ENCODE peak calls at places on chromosomes 6 and 20, in ten cellular contexts. One of them, this sample, is unnamed.

GRCh38 chr20:35091808-35092523 is 641 bp downstream of the TRPC4AP start:
- DNase-seq in right atrium auricular region: no peak
- DNase-seq in transverse colon: peak; percentile 13
- DNase-seq in fibroblast of pulmonary artery: peak; percentile 17
- DNase-seq in AG04450: no peak
- DNase-seq in CD4-positive, alpha-beta T cell: no peak
- DNase-seq in cardiac fibroblast: peak; percentile 22
- DNase-seq in Peyer's patch: no peak
- DNase-seq in colonic mucosa: peak; percentile 29
- DNase-seq in Calu3: peak; percentile 14
- DNase-seq in this sample: no peak

GRCh38 chr20:61099786-61100185 is 152.3 kb upstream of the CDH4 start:
- DNase-seq in right atrium auricular region: no peak
- DNase-seq in transverse colon: no peak
- DNase-seq in fibroblast of pulmonary artery: no peak
- DNase-seq in AG04450: no peak
- DNase-seq in CD4-positive, alpha-beta T cell: no peak
- DNase-seq in cardiac fibroblast: no peak
- DNase-seq in Peyer's patch: no peak
- DNase-seq in colonic mucosa: no peak
- DNase-seq in Calu3: no peak
- DNase-seq in this sample: no peak

GRCh38 chr6:110944681-110945151 is 13.8 kb upstream of the GTF3C6 start:
- DNase-seq in right atrium auricular region: no peak
- DNase-seq in transverse colon: no peak
- DNase-seq in fibroblast of pulmonary artery: peak; percentile 73
- DNase-seq in AG04450: peak; percentile 34
- DNase-seq in CD4-positive, alpha-beta T cell: no peak
- DNase-seq in cardiac fibroblast: peak; percentile 94
- DNase-seq in Peyer's patch: no peak
- DNase-seq in colonic mucosa: no peak
- DNase-seq in Calu3: peak; percentile 11
- DNase-seq in this sample: no peak

GRCh38 chr20:38141154-38141888 is 23.7 kb downstream of the TGM2 start:
- DNase-seq in right atrium auricular region: no peak
- DNase-seq in transverse colon: no peak
- DNase-seq in fibroblast of pulmonary artery: no peak
- DNase-seq in AG04450: no peak
- DNase-seq in CD4-positive, alpha-beta T cell: no peak
- DNase-seq in cardiac fibroblast: no peak
- DNase-seq in Peyer's patch: peak; percentile 42
- DNase-seq in colonic mucosa: no peak
- DNase-seq in Calu3: no peak
- DNase-seq in this sample: no peak

GRCh38 chr6:124393536-124393935 is 568.7 kb upstream of the RNF217 start:
- DNase-seq in right atrium auricular region: no peak
- DNase-seq in transverse colon: no peak
- DNase-seq in fibroblast of pulmonary artery: no peak
- DNase-seq in AG04450: no peak
- DNase-seq in CD4-positive, alpha-beta T cell: no peak
- DNase-seq in cardiac fibroblast: no peak
- DNase-seq in Peyer's patch: no peak
- DNase-seq in colonic mucosa: no peak
- DNase-seq in Calu3: no peak
- DNase-seq in this sample: no peak

GRCh38 chr20:18372296-18372695 is 84.0 kb downstream of the ZNF133 start:
- DNase-seq in right atrium auricular region: no peak
- DNase-seq in transverse colon: no peak
- DNase-seq in fibroblast of pulmonary artery: no peak
- DNase-seq in AG04450: no peak
- DNase-seq in CD4-positive, alpha-beta T cell: no peak
- DNase-seq in cardiac fibroblast: no peak
- DNase-seq in Peyer's patch: no peak
- DNase-seq in colonic mucosa: no peak
- DNase-seq in Calu3: no peak
- DNase-seq in this sample: no peak

GRCh38 chr6:20704325-20704724 is 170.1 kb downstream of the CDKAL1 start:
- DNase-seq in right atrium auricular region: no peak
- DNase-seq in transverse colon: no peak
- DNase-seq in fibroblast of pulmonary artery: no peak
- DNase-seq in AG04450: no peak
- DNase-seq in CD4-positive, alpha-beta T cell: no peak
- DNase-seq in cardiac fibroblast: no peak
- DNase-seq in Peyer's patch: no peak
- DNase-seq in colonic mucosa: no peak
- DNase-seq in Calu3: no peak
- DNase-seq in this sample: no peak

GRCh38 chr6:45566882-45567281 is 189.1 kb upstream of the SUPT3H start:
- DNase-seq in right atrium auricular region: no peak
- DNase-seq in transverse colon: no peak
- DNase-seq in fibroblast of pulmonary artery: peak; percentile 58
- DNase-seq in AG04450: no peak
- DNase-seq in CD4-positive, alpha-beta T cell: no peak
- DNase-seq in cardiac fibroblast: peak; percentile 57
- DNase-seq in Peyer's patch: no peak
- DNase-seq in colonic mucosa: no peak
- DNase-seq in Calu3: peak; percentile 77
- DNase-seq in this sample: no peak

GRCh38 chr6:1552296-1552761 is 57.4 kb upstream of the FOXC1 start:
- DNase-seq in right atrium auricular region: no peak
- DNase-seq in transverse colon: no peak
- DNase-seq in fibroblast of pulmonary artery: peak; percentile 18
- DNase-seq in AG04450: no peak
- DNase-seq in CD4-positive, alpha-beta T cell: no peak
- DNase-seq in cardiac fibroblast: peak; percentile 42
- DNase-seq in Peyer's patch: no peak
- DNase-seq in colonic mucosa: no peak
- DNase-seq in Calu3: peak; percentile 3
- DNase-seq in this sample: no peak

GRCh38 chr6:1554241-1554880 is 55.4 kb upstream of the FOXC1 start:
- DNase-seq in right atrium auricular region: no peak
- DNase-seq in transverse colon: no peak
- DNase-seq in fibroblast of pulmonary artery: no peak
- DNase-seq in AG04450: no peak
- DNase-seq in CD4-positive, alpha-beta T cell: no peak
- DNase-seq in cardiac fibroblast: no peak
- DNase-seq in Peyer's patch: no peak
- DNase-seq in colonic mucosa: no peak
- DNase-seq in Calu3: no peak
- DNase-seq in this sample: no peak

GRCh38 chr6:1558388-1558787 is 51.3 kb upstream of the FOXC1 start:
- DNase-seq in right atrium auricular region: no peak
- DNase-seq in transverse colon: no peak
- DNase-seq in fibroblast of pulmonary artery: no peak
- DNase-seq in AG04450: no peak
- DNase-seq in CD4-positive, alpha-beta T cell: no peak
- DNase-seq in cardiac fibroblast: peak; percentile 29
- DNase-seq in Peyer's patch: no peak
- DNase-seq in colonic mucosa: no peak
- DNase-seq in Calu3: no peak
- DNase-seq in this sample: no peak

GRCh38 chr6:1553562-1554088 is 56.1 kb upstream of the FOXC1 start:
- DNase-seq in right atrium auricular region: no peak
- DNase-seq in transverse colon: no peak
- DNase-seq in fibroblast of pulmonary artery: no peak
- DNase-seq in AG04450: no peak
- DNase-seq in CD4-positive, alpha-beta T cell: no peak
- DNase-seq in cardiac fibroblast: peak; percentile 28
- DNase-seq in Peyer's patch: no peak
- DNase-seq in colonic mucosa: no peak
- DNase-seq in Calu3: no peak
- DNase-seq in this sample: no peak

DNA sequence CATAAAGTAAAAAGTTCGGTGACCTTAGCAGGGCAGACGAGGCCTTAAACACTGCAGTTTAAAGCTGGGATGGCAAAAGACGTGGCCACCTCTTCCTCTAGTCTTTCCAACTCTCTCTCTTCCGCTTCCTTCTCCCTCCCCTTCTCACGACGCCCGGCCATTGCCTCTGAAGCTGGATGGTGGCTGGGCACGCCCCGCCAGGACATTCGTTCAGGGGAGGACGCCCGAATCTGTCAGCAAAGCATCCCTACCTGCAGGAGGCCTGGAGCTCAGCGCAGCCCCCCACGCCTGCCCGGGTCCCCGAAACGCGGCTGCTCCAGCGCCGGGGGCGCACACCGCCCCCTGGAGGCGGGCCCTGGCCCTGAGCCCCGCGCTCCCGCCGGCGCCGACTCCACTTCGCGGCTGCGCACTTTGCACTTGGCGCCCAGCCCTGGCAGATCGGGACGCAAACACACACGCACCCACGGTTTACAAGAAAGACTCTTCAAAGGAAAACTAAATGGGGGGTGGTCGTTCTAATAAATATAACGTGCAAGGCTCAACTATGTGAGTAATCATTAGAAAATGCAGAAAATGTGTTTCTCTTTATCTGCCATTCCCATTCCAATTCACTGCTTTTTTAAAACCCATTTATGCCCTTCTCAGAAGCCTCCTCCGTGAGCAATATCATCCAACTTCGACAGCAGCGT is 54.7 kb upstream of the FOXC1 start:
- DNase-seq in right atrium auricular region: peak; percentile 73
- DNase-seq in transverse colon: peak; percentile 71
- DNase-seq in fibroblast of pulmonary artery: peak; percentile 57
- DNase-seq in AG04450: no peak
- DNase-seq in CD4-positive, alpha-beta T cell: peak; percentile 62
- DNase-seq in cardiac fibroblast: peak; percentile 64
- DNase-seq in Peyer's patch: peak; percentile 80
- DNase-seq in colonic mucosa: peak; percentile 76
- DNase-seq in Calu3: peak; percentile 61
- DNase-seq in this sample: peak; percentile 77
- TF ChIP-seq CTCF in right atrium auricular region: peak; percentile 70
- TF ChIP-seq CTCF in transverse colon: peak; percentile 80
- TF ChIP-seq CTCF in fibroblast of pulmonary artery: peak; percentile 28
- TF ChIP-seq CTCF in AG04450: peak; percentile 67
- TF ChIP-seq CTCF in CD4-positive, alpha-beta T cell: peak; percentile 81
- TF ChIP-seq CTCF in cardiac fibroblast: peak; percentile 32
- TF ChIP-seq CTCF in Peyer's patch: peak; percentile 80
- TF ChIP-seq CTCF in colonic mucosa: peak; percentile 66
- TF ChIP-seq CTCF in Calu3: peak; percentile 65
- TF ChIP-seq CTCF in this sample: peak; percentile 85

GRCh38 chr6:93417421-93417996 is 1.9 kb downstream of the EPHA7 start:
- DNase-seq in right atrium auricular region: no peak
- DNase-seq in transverse colon: no peak
- DNase-seq in fibroblast of pulmonary artery: peak; percentile 22
- DNase-seq in AG04450: no peak
- DNase-seq in CD4-positive, alpha-beta T cell: no peak
- DNase-seq in cardiac fibroblast: peak; percentile 46
- DNase-seq in Peyer's patch: no peak
- DNase-seq in colonic mucosa: no peak
- DNase-seq in Calu3: no peak
- DNase-seq in this sample: no peak
- TF ChIP-seq CTCF in right atrium auricular region: no peak
- TF ChIP-seq CTCF in transverse colon: no peak
- TF ChIP-seq CTCF in fibroblast of pulmonary artery: no peak
- TF ChIP-seq CTCF in AG04450: no peak
- TF ChIP-seq CTCF in CD4-positive, alpha-beta T cell: no peak
- TF ChIP-seq CTCF in cardiac fibroblast: no peak
- TF ChIP-seq CTCF in Peyer's patch: no peak
- TF ChIP-seq CTCF in colonic mucosa: no peak
- TF ChIP-seq CTCF in Calu3: no peak
- TF ChIP-seq CTCF in this sample: peak; percentile 31

GRCh38 chr6:24489881-24490280 is 503 bp upstream of the GPLD1 start:
- DNase-seq in right atrium auricular region: peak; percentile 21
- DNase-seq in transverse colon: no peak
- DNase-seq in fibroblast of pulmonary artery: peak; percentile 58
- DNase-seq in AG04450: no peak
- DNase-seq in CD4-positive, alpha-beta T cell: no peak
- DNase-seq in cardiac fibroblast: peak; percentile 14
- DNase-seq in Peyer's patch: no peak
- DNase-seq in colonic mucosa: no peak
- DNase-seq in Calu3: no peak
- DNase-seq in this sample: no peak

GRCh38 chr6:24494726-24495515 is at the start of gene ALDH5A1:
- DNase-seq in right atrium auricular region: peak; percentile 58
- DNase-seq in transverse colon: peak; percentile 77
- DNase-seq in fibroblast of pulmonary artery: peak; percentile 54
- DNase-seq in AG04450: no peak
- DNase-seq in CD4-positive, alpha-beta T cell: peak; percentile 80
- DNase-seq in cardiac fibroblast: peak; percentile 44
- DNase-seq in Peyer's patch: peak; percentile 86
- DNase-seq in colonic mucosa: peak; percentile 77
- DNase-seq in Calu3: peak; percentile 85
- DNase-seq in this sample: peak; percentile 76

GRCh38 chr6:24489470-24489869 is at the start of gene GPLD1:
- DNase-seq in right atrium auricular region: peak; percentile 21
- DNase-seq in transverse colon: no peak
- DNase-seq in fibroblast of pulmonary artery: no peak
- DNase-seq in AG04450: no peak
- DNase-seq in CD4-positive, alpha-beta T cell: no peak
- DNase-seq in cardiac fibroblast: no peak
- DNase-seq in Peyer's patch: no peak
- DNase-seq in colonic mucosa: no peak
- DNase-seq in Calu3: no peak
- DNase-seq in this sample: no peak

GRCh38 chr6:24493945-24494725 is 634 bp upstream of the ALDH5A1 start:
- DNase-seq in right atrium auricular region: peak; percentile 11
- DNase-seq in transverse colon: no peak
- DNase-seq in fibroblast of pulmonary artery: no peak
- DNase-seq in AG04450: no peak
- DNase-seq in CD4-positive, alpha-beta T cell: no peak
- DNase-seq in cardiac fibroblast: no peak
- DNase-seq in Peyer's patch: no peak
- DNase-seq in colonic mucosa: no peak
- DNase-seq in Calu3: no peak
- DNase-seq in this sample: no peak

GRCh38 chr6:24492475-24492874 is 2.3 kb upstream of the ALDH5A1 start:
- DNase-seq in right atrium auricular region: peak; percentile 38
- DNase-seq in transverse colon: peak; percentile 23
- DNase-seq in fibroblast of pulmonary artery: peak; percentile 13
- DNase-seq in AG04450: no peak
- DNase-seq in CD4-positive, alpha-beta T cell: no peak
- DNase-seq in cardiac fibroblast: no peak
- DNase-seq in Peyer's patch: no peak
- DNase-seq in colonic mucosa: peak; percentile 32
- DNase-seq in Calu3: peak; percentile 63
- DNase-seq in this sample: no peak
- TF ChIP-seq CTCF in right atrium auricular region: no peak
- TF ChIP-seq CTCF in transverse colon: no peak
- TF ChIP-seq CTCF in fibroblast of pulmonary artery: peak; percentile 40
- TF ChIP-seq CTCF in AG04450: peak; percentile 35
- TF ChIP-seq CTCF in CD4-positive, alpha-beta T cell: no peak
- TF ChIP-seq CTCF in cardiac fibroblast: peak; percentile 23
- TF ChIP-seq CTCF in Peyer's patch: peak; percentile 6
- TF ChIP-seq CTCF in colonic mucosa: peak; percentile 21
- TF ChIP-seq CTCF in Calu3: no peak
- TF ChIP-seq CTCF in this sample: no peak

GRCh38 chr6:106511274-106512047 is 117.8 kb downstream of the RTN4IP1 start:
- DNase-seq in right atrium auricular region: no peak
- DNase-seq in transverse colon: peak; percentile 39
- DNase-seq in fibroblast of pulmonary artery: peak; percentile 45
- DNase-seq in AG04450: no peak
- DNase-seq in CD4-positive, alpha-beta T cell: peak; percentile 49
- DNase-seq in cardiac fibroblast: peak; percentile 47
- DNase-seq in Peyer's patch: peak; percentile 70
- DNase-seq in colonic mucosa: peak; percentile 53
- DNase-seq in Calu3: peak; percentile 46
- DNase-seq in this sample: no peak

GRCh38 chr6:106510090-106510970 is 119.0 kb downstream of the RTN4IP1 start:
- DNase-seq in right atrium auricular region: no peak
- DNase-seq in transverse colon: peak; percentile 86
- DNase-seq in fibroblast of pulmonary artery: peak; percentile 47
- DNase-seq in AG04450: no peak
- DNase-seq in CD4-positive, alpha-beta T cell: peak; percentile 68
- DNase-seq in cardiac fibroblast: peak; percentile 47
- DNase-seq in Peyer's patch: peak; percentile 88
- DNase-seq in colonic mucosa: peak; percentile 90
- DNase-seq in Calu3: peak; percentile 72
- DNase-seq in this sample: peak; percentile 36

GRCh38 chr6:106513813-106514212 is 115.5 kb downstream of the RTN4IP1 start:
- DNase-seq in right atrium auricular region: no peak
- DNase-seq in transverse colon: no peak
- DNase-seq in fibroblast of pulmonary artery: no peak
- DNase-seq in AG04450: no peak
- DNase-seq in CD4-positive, alpha-beta T cell: no peak
- DNase-seq in cardiac fibroblast: no peak
- DNase-seq in Peyer's patch: no peak
- DNase-seq in colonic mucosa: peak; percentile 49
- DNase-seq in Calu3: no peak
- DNase-seq in this sample: no peak

GRCh38 chr6:106512958-106513480 is 116.3 kb downstream of the RTN4IP1 start:
- DNase-seq in right atrium auricular region: no peak
- DNase-seq in transverse colon: no peak
- DNase-seq in fibroblast of pulmonary artery: no peak
- DNase-seq in AG04450: no peak
- DNase-seq in CD4-positive, alpha-beta T cell: no peak
- DNase-seq in cardiac fibroblast: no peak
- DNase-seq in Peyer's patch: no peak
- DNase-seq in colonic mucosa: no peak
- DNase-seq in Calu3: no peak
- DNase-seq in this sample: no peak

GRCh38 chr6:106512048-106512957 is 117.0 kb downstream of the RTN4IP1 start:
- DNase-seq in right atrium auricular region: no peak
- DNase-seq in transverse colon: peak; percentile 92
- DNase-seq in fibroblast of pulmonary artery: peak; percentile 35
- DNase-seq in AG04450: no peak
- DNase-seq in CD4-positive, alpha-beta T cell: peak; percentile 76
- DNase-seq in cardiac fibroblast: peak; percentile 52
- DNase-seq in Peyer's patch: peak; percentile 94
- DNase-seq in colonic mucosa: peak; percentile 89
- DNase-seq in Calu3: peak; percentile 83
- DNase-seq in this sample: peak; percentile 69
- TF ChIP-seq CTCF in right atrium auricular region: no peak
- TF ChIP-seq CTCF in transverse colon: peak; percentile 9
- TF ChIP-seq CTCF in fibroblast of pulmonary artery: peak; percentile 7
- TF ChIP-seq CTCF in AG04450: peak; percentile 33
- TF ChIP-seq CTCF in CD4-positive, alpha-beta T cell: peak; percentile 67
- TF ChIP-seq CTCF in cardiac fibroblast: peak; percentile 34
- TF ChIP-seq CTCF in Peyer's patch: peak; percentile 34
- TF ChIP-seq CTCF in colonic mucosa: no peak
- TF ChIP-seq CTCF in Calu3: no peak
- TF ChIP-seq CTCF in this sample: peak; percentile 27

This sample was measured in left ventricle myocardium inferior.